ENCODE peak calls at places on chromosome 18, in ten cellular contexts. J is left lung, C is pancreas, R is endothelial cell, U is cardiac muscle cell, T is heart right ventricle, P is lower leg skin, Z is mesothelial cell of epicardium, K is ovary, F is neural progenitor cell. E is an unnamed sample.

GRCh38 chr18:8780227-8780626 is 74.9 kb downstream of the MTCL1 start:
- DNase-seq in U (no peak), C (peak), R (no peak), K (no peak), Z (no peak), F (no peak), J (no peak), P (no peak), T (no peak), E (no peak)

GRCh38 chr18:70627100-70627802 is 338.4 kb downstream of the SOCS6 start:
- DNase-seq in R (no peak), K (no peak), P (no peak), J (no peak), F (no peak), T (no peak), U (no peak), C (no peak), Z (no peak), E (no peak)

GRCh38 chr18:24488824-24489493 is 28.5 kb downstream of the HRH4 start:
- DNase-seq in U (peak), T (no peak), Z (no peak), R (peak), C (no peak), F (peak), J (no peak), K (no peak), P (no peak), E (no peak)

GRCh38 chr18:62413189-62413588 is 88.1 kb downstream of the TNFRSF11A start:
- DNase-seq in P (no peak), C (no peak), K (no peak), U (no peak), F (no peak), R (no peak), T (no peak), Z (no peak), J (no peak), E (no peak)

GRCh38 chr18:8754995-8755955 is 49.9 kb downstream of the MTCL1 start:
- DNase-seq in P (no peak), K (no peak), R (no peak), U (no peak), F (no peak), Z (no peak), T (no peak), J (peak), C (peak), E (no peak)

GRCh38 chr18:36031407-36031806 is 36.0 kb downstream of the RPRD1A start:
- DNase-seq in P (no peak), U (no peak), K (no peak), J (no peak), T (no peak), Z (no peak), F (no peak), R (no peak), C (no peak), E (no peak)

GRCh38 chr18:56052202-56052601 is 464.2 kb upstream of the TCF4 start:
- DNase-seq in C (no peak), P (no peak), T (no peak), Z (no peak), U (no peak), J (no peak), R (no peak), K (no peak), F (no peak), E (no peak)

GRCh38 chr18:59067873-59068272 is 71.8 kb upstream of the SEC11C start:
- DNase-seq in R (peak), F (peak), Z (no peak), U (peak), K (no peak), J (no peak), T (no peak), P (no peak), C (no peak), E (no peak)

GRCh38 chr18:8766576-8767253 is 61.4 kb downstream of the MTCL1 start:
- DNase-seq in U (no peak), C (no peak), F (peak), P (no peak), J (peak), R (no peak), K (no peak), Z (no peak), T (no peak), E (no peak)

GRCh38 chr18:34352385-34353163 is 127.9 kb upstream of the NOL4 start:
- DNase-seq in C (no peak), P (no peak), K (no peak), J (no peak), Z (no peak), U (peak), T (no peak), F (peak), R (no peak), E (no peak)

GRCh38 chr18:35671952-35672603 is 90.5 kb downstream of the GALNT1 start:
- DNase-seq in R (no peak), Z (no peak), T (no peak), U (no peak), F (no peak), P (no peak), C (no peak), K (no peak), J (no peak), E (no peak)

GRCh38 chr18:44903327-44903726 is 222.6 kb downstream of the SETBP1 start:
- DNase-seq in R (no peak), Z (no peak), U (no peak), J (no peak), F (no peak), C (no peak), T (no peak), K (no peak), P (no peak), E (no peak)

GRCh38 chr18:34650121-34650545 is 60.0 kb upstream of the DTNA start:
- DNase-seq in T (no peak), U (no peak), J (no peak), K (no peak), Z (no peak), P (no peak), F (no peak), C (no peak), R (no peak), E (no peak)

GRCh38 chr18:79465392-79465991 is 69.8 kb downstream of the NFATC1 start:
- DNase-seq in C (no peak), P (no peak), U (peak), R (no peak), K (no peak), J (no peak), Z (no peak), T (peak), F (peak), E (no peak)

GRCh38 chr18:6031004-6031403 is 135.7 kb upstream of the TMEM200C start:
- DNase-seq in P (no peak), F (no peak), J (no peak), R (no peak), C (no peak), U (no peak), Z (no peak), T (no peak), K (no peak), E (no peak)

GRCh38 chr18:57775937-57776336 is 27.2 kb downstream of the ATP8B1 start:
- DNase-seq in F (no peak), K (no peak), C (no peak), J (no peak), U (no peak), Z (no peak), R (no peak), T (no peak), P (no peak), E (no peak)

GRCh38 chr18:13382990-13383821 is 164.6 kb downstream of the LDLRAD4 start:
- DNase-seq in F (no peak), R (no peak), U (no peak), P (peak), T (no peak), Z (no peak), K (no peak), C (no peak), J (no peak), E (no peak)

GRCh38 chr18:30186245-30186644 is 856.3 kb downstream of the DSC3 start:
- DNase-seq in T (no peak), K (no peak), R (no peak), F (no peak), J (no peak), Z (no peak), P (no peak), U (no peak), C (no peak), E (no peak)

GRCh38 chr18:30192216-30192615 is 850.3 kb downstream of the DSC3 start:
- DNase-seq in R (no peak), J (no peak), Z (no peak), U (no peak), C (no peak), P (no peak), F (peak), K (no peak), T (no peak), E (no peak)
- TF ChIP-seq CTCF in R (no peak), J (no peak), Z (no peak), U (no peak), C (no peak), P (no peak), F (peak), K (no peak), T (no peak), E (no peak)

GRCh38 chr18:22704627-22704918 is 228.6 kb upstream of the RBBP8 start:
- DNase-seq in P (no peak), K (no peak), F (no peak), T (no peak), R (no peak), U (no peak), Z (no peak), J (no peak), C (no peak), E (no peak)
- TF ChIP-seq CTCF in P (no peak), K (no peak), F (no peak), T (no peak), R (no peak), U (no peak), Z (no peak), J (no peak), C (no peak), E (no peak)

GRCh38 chr18:66395671-66396218 is 208.1 kb downstream of the CDH19 start:
- DNase-seq in T (no peak), Z (no peak), P (no peak), C (no peak), F (no peak), K (no peak), R (no peak), U (no peak), J (peak), E (no peak)

GRCh38 chr18:66393463-66393862 is 210.4 kb downstream of the CDH19 start:
- DNase-seq in P (no peak), C (no peak), Z (no peak), U (no peak), R (no peak), T (no peak), K (no peak), F (no peak), J (no peak), E (no peak)
- TF ChIP-seq CTCF in P (no peak), C (no peak), Z (no peak), U (no peak), R (no peak), T (no peak), K (no peak), F (peak), J (no peak), E (no peak)

GRCh38 chr18:4453712-4454547 is 1.2 kb downstream of the DLGAP1 start:
- DNase-seq in C (no peak), R (peak), F (peak), P (no peak), Z (no peak), K (no peak), T (no peak), J (peak), U (peak), E (no peak)

GRCh38 chr18:4454548-4455112 is 477 bp downstream of the DLGAP1 start:
- DNase-seq in F (no peak), R (peak), T (no peak), P (no peak), C (no peak), J (peak), K (peak), Z (no peak), U (no peak), E (no peak)

GRCh38 chr18:4450065-4450676 is 4.9 kb downstream of the DLGAP1 start:
- DNase-seq in F (no peak), C (no peak), U (no peak), T (no peak), P (no peak), J (no peak), K (no peak), R (no peak), Z (no peak), E (no peak)

GRCh38 chr18:4455113-4455811 is at the start of gene DLGAP1:
- DNase-seq in F (peak), K (peak), C (peak), R (peak), Z (peak), U (peak), J (peak), T (peak), P (no peak), E (no peak)
- TF ChIP-seq CTCF in F (peak), K (no peak), C (no peak), R (no peak), Z (no peak), U (no peak), J (no peak), T (no peak), P (no peak), E (no peak)

GRCh38 chr18:10234281-10234680 is 220.2 kb upstream of the APCDD1 start:
- DNase-seq in R (no peak), C (no peak), F (no peak), K (no peak), T (no peak), P (no peak), J (no peak), Z (no peak), U (no peak), E (no peak)

GRCh38 chr18:10233082-10233875 is 221.2 kb upstream of the APCDD1 start:
- DNase-seq in U (no peak), K (no peak), T (no peak), P (no peak), R (no peak), Z (no peak), J (no peak), C (no peak), F (no peak), E (no peak)

GRCh38 chr18:10230072-10230471 is 224.4 kb upstream of the APCDD1 start:
- DNase-seq in U (no peak), Z (no peak), T (no peak), J (no peak), F (no peak), K (no peak), P (no peak), R (no peak), C (no peak), E (no peak)

GRCh38 chr18:10231220-10231619 is 223.2 kb upstream of the APCDD1 start:
- DNase-seq in J (no peak), F (no peak), P (no peak), T (no peak), K (no peak), Z (no peak), C (no peak), U (no peak), R (no peak), E (no peak)

GRCh38 chr18:10232062-10232461 is 222.4 kb upstream of the APCDD1 start:
- DNase-seq in F (no peak), R (no peak), P (no peak), U (no peak), T (no peak), J (no peak), Z (no peak), K (no peak), C (no peak), E (no peak)
- TF ChIP-seq CTCF in F (no peak), R (no peak), P (no peak), U (no peak), T (no peak), J (no peak), Z (no peak), K (no peak), C (no peak), E (no peak)

DNA sequence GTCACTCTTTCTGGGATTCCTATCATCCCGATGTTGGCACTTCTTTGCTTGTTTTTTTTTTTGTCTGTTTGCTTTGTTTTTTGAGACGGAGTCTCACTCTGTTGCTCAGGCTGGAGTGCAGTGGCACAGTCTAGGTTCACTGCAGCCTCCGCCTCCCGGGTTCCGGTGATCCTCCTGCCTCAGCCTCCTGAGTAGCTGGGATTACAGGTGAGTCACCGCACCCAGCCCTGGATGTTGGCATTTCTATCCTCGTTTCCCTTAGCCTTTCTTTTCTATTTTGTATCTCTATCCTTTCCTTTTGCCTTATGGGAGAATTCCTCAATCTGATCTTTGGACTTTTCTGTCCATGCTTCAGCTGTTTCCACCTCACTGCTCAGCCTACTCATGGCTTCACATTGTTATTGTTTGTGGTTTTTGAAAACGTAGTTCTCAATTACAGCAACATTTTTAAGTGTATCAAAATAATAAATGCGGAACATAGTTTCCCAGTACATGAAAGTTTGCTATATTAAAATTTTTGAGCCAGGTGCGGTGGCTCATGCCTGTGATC is 62.1 kb upstream of the ZNF516 start:
- DNase-seq in C (no peak), Z (no peak), T (no peak), K (no peak), U (no peak), F (no peak), J (no peak), R (no peak), P (no peak), E (no peak)
- TF ChIP-seq CTCF in C (no peak), Z (no peak), T (no peak), K (no peak), U (no peak), F (no peak), J (no peak), R (no peak), P (no peak), E (no peak)

GRCh38 chr18:11962586-11962985 is 18.7 kb upstream of the IMPA2 start:
- DNase-seq in F (no peak), P (no peak), J (no peak), R (no peak), U (no peak), Z (no peak), T (no peak), C (no peak), K (no peak), E (no peak)

GRCh38 chr18:11960743-11961380 is 20.4 kb upstream of the IMPA2 start:
- DNase-seq in U (no peak), P (no peak), J (no peak), K (no peak), C (no peak), Z (no peak), T (no peak), F (no peak), R (no peak), E (no peak)

GRCh38 chr18:11963991-11964484 is 17.3 kb upstream of the IMPA2 start:
- DNase-seq in R (no peak), P (no peak), F (peak), K (no peak), Z (no peak), T (no peak), C (no peak), U (no peak), J (no peak), E (no peak)
- TF ChIP-seq CTCF in R (no peak), P (no peak), F (no peak), K (no peak), Z (no peak), T (no peak), C (no peak), U (peak), J (no peak), E (no peak)

GRCh38 chr18:37481058-37481457 is 84.5 kb downstream of the CELF4 start:
- DNase-seq in F (peak), C (no peak), K (no peak), U (no peak), P (no peak), Z (no peak), R (no peak), J (no peak), T (no peak), E (no peak)

GRCh38 chr18:37470986-37471385 is 94.6 kb downstream of the CELF4 start:
- DNase-seq in J (no peak), U (no peak), R (no peak), Z (no peak), C (no peak), T (no peak), F (no peak), K (no peak), P (no peak), E (no peak)

GRCh38 chr18:37471619-37472018 is 94.0 kb downstream of the CELF4 start:
- DNase-seq in P (no peak), C (no peak), K (no peak), F (no peak), R (no peak), J (no peak), U (no peak), T (no peak), Z (no peak), E (no peak)

GRCh38 chr18:37476611-37477295 is 88.8 kb downstream of the CELF4 start:
- DNase-seq in F (no peak), P (no peak), T (no peak), U (no peak), Z (no peak), K (no peak), J (no peak), R (no peak), C (no peak), E (no peak)

DNA sequence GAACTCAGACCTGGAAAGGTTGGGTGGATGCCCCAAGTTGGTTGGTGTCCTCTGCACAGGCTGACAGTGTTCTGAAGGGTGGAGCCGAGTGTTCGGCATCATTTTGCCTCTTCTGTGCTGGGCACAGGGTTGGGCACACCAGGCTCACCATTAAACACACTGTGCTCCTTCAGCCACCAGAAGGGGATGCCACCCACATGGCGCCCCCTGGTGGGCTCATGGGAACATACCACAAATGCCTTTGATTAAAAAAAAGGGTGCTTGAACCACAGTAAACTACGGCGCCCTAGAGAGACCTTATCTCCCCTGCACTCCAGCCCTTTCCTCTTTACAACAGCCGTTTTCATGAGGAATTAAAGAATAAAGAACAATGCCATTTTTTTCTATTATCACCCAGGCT is 89.4 kb downstream of the CELF4 start:
- DNase-seq in R (peak), C (no peak), U (peak), T (no peak), P (no peak), F (peak), J (no peak), Z (peak), K (no peak), E (no peak)
- TF ChIP-seq CTCF in R (peak), C (no peak), U (peak), T (peak), P (no peak), F (peak), J (peak), Z (peak), K (no peak), E (no peak)